ENCODE peak calls at places on chromosomes 5 and 9, in nine cellular contexts. Q, W, C, R, S, J, G, K and M are unnamed samples.

GRCh38 chr5:172451771-172452197 is 2.5 kb downstream of the SH3PXD2B start:
- DNase-seq in Q (no peak), W (peak), C (no peak), R (no peak), S (peak), J (no peak), G (peak), K (peak), M (no peak)

GRCh38 chr5:76851713-76852369 is 2.0 kb downstream of the S100Z start:
- DNase-seq in Q (no peak), W (no peak), C (no peak), R (no peak), S (no peak), J (no peak), G (no peak), K (no peak), M (no peak)

GRCh38 chr9:131624636-131625241 is 79.4 kb downstream of the PRRT1B start:
- DNase-seq in Q (no peak), W (no peak), C (no peak), R (no peak), S (no peak), J (no peak), G (no peak), K (no peak), M (no peak)

GRCh38 chr5:157915638-157916037 is 56.7 kb upstream of the CLINT1 start:
- DNase-seq in Q (no peak), W (no peak), C (no peak), R (no peak), S (peak), J (no peak), G (peak), K (no peak), M (peak)

GRCh38 chr5:147906326-147907095 is at the start of gene C5orf46:
- DNase-seq in Q (no peak), W (peak), C (no peak), R (no peak), S (peak), J (no peak), G (no peak), K (no peak), M (no peak)

GRCh38 chr9:32378993-32379729 is 5.3 kb upstream of the ACO1 start:
- DNase-seq in Q (peak), W (peak), C (peak), R (peak), S (peak), J (peak), G (peak), K (peak), M (no peak)

GRCh38 chr9:130906727-130907416 is 10.3 kb upstream of the QRFP start:
- DNase-seq in Q (no peak), W (no peak), C (no peak), R (no peak), S (no peak), J (no peak), G (no peak), K (no peak), M (no peak)

GRCh38 chr5:18876565-18876964 is 1111.4 kb downstream of the CDH18 start:
- DNase-seq in Q (no peak), W (no peak), C (no peak), R (no peak), S (no peak), J (no peak), G (no peak), K (no peak), M (no peak)

GRCh38 chr9:97807681-97808080 is 45.3 kb upstream of the FOXE1 start:
- DNase-seq in Q (no peak), W (no peak), C (no peak), R (no peak), S (no peak), J (no peak), G (no peak), K (no peak), M (no peak)

GRCh38 chr9:133715295-133715865 is 22.8 kb downstream of the SARDH start:
- DNase-seq in Q (no peak), W (no peak), C (no peak), R (no peak), S (no peak), J (no peak), G (no peak), K (no peak), M (no peak)

GRCh38 chr9:133716564-133717112 is 21.5 kb downstream of the SARDH start:
- DNase-seq in Q (no peak), W (no peak), C (no peak), R (no peak), S (no peak), J (no peak), G (no peak), K (no peak), M (no peak)

GRCh38 chr9:133717113-133718031 is 20.8 kb downstream of the SARDH start:
- DNase-seq in Q (no peak), W (no peak), C (no peak), R (no peak), S (no peak), J (no peak), G (no peak), K (no peak), M (no peak)

GRCh38 chr9:133714606-133715294 is 23.4 kb downstream of the SARDH start:
- DNase-seq in Q (no peak), W (no peak), C (no peak), R (no peak), S (peak), J (no peak), G (no peak), K (no peak), M (no peak)

DNA sequence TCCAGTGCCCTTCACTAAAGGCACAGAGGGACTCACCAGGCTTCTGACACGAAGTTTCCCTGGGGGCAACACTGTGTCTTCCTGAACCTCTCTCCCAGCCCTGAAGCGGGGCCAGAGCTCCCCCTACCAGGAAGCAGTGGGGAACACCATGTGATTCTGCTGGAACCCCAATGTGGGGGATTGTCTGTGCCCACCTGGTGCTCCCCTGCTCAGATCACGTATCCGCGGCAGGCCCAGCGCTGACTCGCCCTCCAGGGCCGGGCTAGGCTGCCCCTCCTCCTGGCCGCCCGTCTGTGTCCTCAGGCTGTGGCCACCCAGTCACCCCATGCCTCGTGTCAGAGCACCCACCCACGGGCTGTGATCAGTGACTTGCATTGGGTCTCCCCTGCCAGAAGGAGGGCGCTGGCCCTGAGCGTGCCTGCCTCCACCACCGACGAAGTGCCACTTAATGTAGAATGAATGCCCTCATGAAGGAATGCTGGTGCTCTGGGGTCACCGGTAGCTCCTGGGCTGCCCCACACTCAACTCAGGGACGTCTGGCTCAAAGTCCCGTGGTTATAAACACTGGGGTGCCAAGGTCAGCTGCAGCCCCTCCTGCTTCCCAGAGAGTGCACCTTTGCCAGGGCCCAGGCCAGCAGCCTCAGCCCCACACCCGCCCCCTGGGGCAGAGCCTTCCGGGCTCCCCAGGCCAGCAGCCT is 22.1 kb downstream of the SARDH start:
- DNase-seq in Q (no peak), W (no peak), C (no peak), R (no peak), S (peak), J (peak), G (no peak), K (no peak), M (no peak)
- TF ChIP-seq CTCF in Q (peak), W (peak), C (peak), R (peak), S (peak), J (peak), G (no peak), K (peak), M (peak)

DNA sequence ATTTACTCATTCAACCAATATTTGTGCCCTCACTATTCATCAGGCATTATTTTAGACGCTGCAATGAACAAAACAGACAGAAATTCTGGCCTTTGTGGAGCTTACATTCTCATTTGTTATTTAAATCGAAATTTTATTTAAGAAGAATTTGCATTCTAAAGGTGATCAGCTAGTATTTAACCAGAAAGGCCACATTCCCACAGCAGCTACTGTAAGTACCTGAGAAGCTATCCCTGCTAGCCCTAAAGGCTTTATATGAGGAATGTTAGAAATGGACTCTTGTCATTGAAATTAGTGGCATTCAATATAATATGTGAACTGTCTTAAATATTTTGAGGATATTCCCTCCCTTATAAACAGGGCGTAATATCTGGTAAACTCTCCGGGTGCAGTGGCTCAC is 35.0 kb upstream of the GOLM1 start:
- DNase-seq in Q (no peak), W (no peak), C (no peak), R (no peak), S (no peak), J (no peak), G (no peak), K (no peak), M (no peak)
- TF ChIP-seq CTCF in Q (no peak), W (no peak), C (no peak), R (no peak), S (no peak), J (no peak), G (no peak), K (no peak), M (no peak)

GRCh38 chr5:31534527-31535046 is 2.5 kb downstream of the C5orf22 start:
- DNase-seq in Q (no peak), W (no peak), C (no peak), R (no peak), S (no peak), J (no peak), G (no peak), K (no peak), M (no peak)

GRCh38 chr5:31530541-31531265 is 1.2 kb downstream of the DROSHA start:
- DNase-seq in Q (no peak), W (no peak), C (no peak), R (no peak), S (no peak), J (no peak), G (no peak), K (no peak), M (no peak)

GRCh38 chr5:31536873-31537272 is 4.8 kb downstream of the C5orf22 start:
- DNase-seq in Q (no peak), W (no peak), C (no peak), R (no peak), S (no peak), J (no peak), G (no peak), K (no peak), M (no peak)

GRCh38 chr5:31531543-31531887 is 378 bp downstream of the DROSHA start:
- DNase-seq in Q (no peak), W (peak), C (no peak), R (no peak), S (peak), J (peak), G (no peak), K (no peak), M (peak)

GRCh38 chr5:31531888-31532710 is at the start of the genes C5orf22 and DROSHA:
- DNase-seq in Q (peak), W (peak), C (peak), R (peak), S (peak), J (peak), G (peak), K (peak), M (peak)
- TF ChIP-seq CTCF in Q (peak), W (peak), C (no peak), R (no peak), S (peak), J (no peak), G (no peak), K (no peak), M (no peak)

DNA sequence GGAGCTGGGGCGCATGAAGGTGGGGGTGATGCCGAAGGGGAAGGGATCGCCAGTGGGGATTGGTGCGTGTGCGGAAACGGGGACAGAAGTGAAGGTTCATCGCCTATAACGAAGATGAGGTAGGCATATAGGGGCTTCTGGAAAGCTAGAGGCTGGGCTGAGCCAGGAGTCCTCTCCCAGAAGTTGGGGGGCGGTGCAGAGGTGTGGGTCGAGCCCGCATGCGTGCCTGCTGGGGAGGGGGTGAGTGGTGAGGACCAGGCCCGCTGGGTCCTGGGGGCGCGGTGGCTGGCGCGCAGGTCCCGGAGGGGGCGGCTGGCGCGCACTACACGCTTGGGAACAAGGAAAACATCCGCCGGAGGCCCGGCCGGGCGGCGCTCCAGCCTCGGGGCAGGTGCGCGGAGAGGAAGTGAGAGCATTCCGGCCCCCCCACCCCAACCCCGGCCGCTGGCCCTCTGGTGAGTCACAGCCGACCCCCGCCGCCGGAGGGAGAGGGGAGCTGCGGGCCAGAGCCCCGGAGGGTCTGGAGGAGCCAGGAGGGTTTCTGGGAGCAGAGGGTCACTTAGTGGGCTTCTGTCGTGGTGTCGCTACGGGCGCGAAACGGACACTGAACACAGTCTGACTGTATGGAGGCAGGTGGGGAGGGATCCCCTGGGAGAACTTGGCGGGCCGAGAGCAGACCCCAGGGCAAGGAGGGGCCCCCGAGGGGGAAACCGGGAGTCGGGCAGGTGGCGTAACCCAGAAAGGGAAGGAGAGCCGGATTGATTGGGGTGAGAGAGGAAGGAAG is 2.9 kb upstream of the MSMP start:
- DNase-seq in Q (no peak), W (no peak), C (no peak), R (no peak), S (peak), J (peak), G (no peak), K (no peak), M (no peak)
- TF ChIP-seq CTCF in Q (no peak), W (no peak), C (no peak), R (no peak), S (no peak), J (no peak), G (no peak), K (no peak), M (no peak)